ENCODE peak calls at places on chromosomes 1 and 21, in nine cellular contexts. One of them, this sample, is unnamed.

GRCh38 chr1:59814901-59815825 is at the start of gene HOOK1:
- DNase-seq in GM12891: peak
- DNase-seq in effector memory CD8-positive, alpha-beta T cell: peak
- DNase-seq in T-helper 1 cell: peak
- DNase-seq in HuH-7: peak
- DNase-seq in NCI-H1092: no peak
- DNase-seq in mammary epithelial cell: peak
- DNase-seq in fibroblast of lung: no peak
- DNase-seq in AG10803: no peak
- DNase-seq in this sample: no peak

GRCh38 chr1:164591858-164592257 is 32.9 kb downstream of the PBX1 start:
- DNase-seq in GM12891: no peak
- DNase-seq in effector memory CD8-positive, alpha-beta T cell: no peak
- DNase-seq in T-helper 1 cell: no peak
- DNase-seq in HuH-7: no peak
- DNase-seq in NCI-H1092: no peak
- DNase-seq in mammary epithelial cell: no peak
- DNase-seq in fibroblast of lung: peak
- DNase-seq in AG10803: peak
- DNase-seq in this sample: no peak

GRCh38 chr1:3248416-3249141 is 179.6 kb downstream of the PRDM16 start:
- DNase-seq in GM12891: no peak
- DNase-seq in effector memory CD8-positive, alpha-beta T cell: no peak
- DNase-seq in T-helper 1 cell: no peak
- DNase-seq in HuH-7: no peak
- DNase-seq in NCI-H1092: no peak
- DNase-seq in mammary epithelial cell: no peak
- DNase-seq in fibroblast of lung: no peak
- DNase-seq in AG10803: no peak
- DNase-seq in this sample: no peak

GRCh38 chr1:206503591-206504362 is 3.6 kb upstream of the RASSF5 start:
- DNase-seq in GM12891: no peak
- DNase-seq in effector memory CD8-positive, alpha-beta T cell: no peak
- DNase-seq in T-helper 1 cell: no peak
- DNase-seq in HuH-7: no peak
- DNase-seq in NCI-H1092: no peak
- DNase-seq in mammary epithelial cell: peak
- DNase-seq in fibroblast of lung: peak
- DNase-seq in AG10803: peak
- DNase-seq in this sample: peak

GRCh38 chr1:18703041-18703621 is 72.5 kb downstream of the PAX7 start:
- DNase-seq in GM12891: no peak
- DNase-seq in effector memory CD8-positive, alpha-beta T cell: no peak
- DNase-seq in T-helper 1 cell: no peak
- DNase-seq in HuH-7: no peak
- DNase-seq in NCI-H1092: no peak
- DNase-seq in mammary epithelial cell: peak
- DNase-seq in fibroblast of lung: no peak
- DNase-seq in AG10803: no peak
- DNase-seq in this sample: no peak

GRCh38 chr1:31523769-31524168 is 52.5 kb upstream of the TINAGL1 start:
- DNase-seq in GM12891: no peak
- DNase-seq in effector memory CD8-positive, alpha-beta T cell: no peak
- DNase-seq in T-helper 1 cell: no peak
- DNase-seq in HuH-7: no peak
- DNase-seq in NCI-H1092: no peak
- DNase-seq in mammary epithelial cell: peak
- DNase-seq in fibroblast of lung: no peak
- DNase-seq in AG10803: no peak
- DNase-seq in this sample: no peak

GRCh38 chr1:12669529-12670068 is 25.7 kb downstream of the AADACL4 start:
- DNase-seq in GM12891: no peak
- DNase-seq in effector memory CD8-positive, alpha-beta T cell: no peak
- DNase-seq in T-helper 1 cell: no peak
- DNase-seq in HuH-7: no peak
- DNase-seq in NCI-H1092: no peak
- DNase-seq in mammary epithelial cell: no peak
- DNase-seq in fibroblast of lung: no peak
- DNase-seq in AG10803: peak
- DNase-seq in this sample: no peak

GRCh38 chr1:93804412-93804811 is 74.6 kb downstream of the DNTTIP2 start:
- DNase-seq in GM12891: no peak
- DNase-seq in effector memory CD8-positive, alpha-beta T cell: no peak
- DNase-seq in T-helper 1 cell: no peak
- DNase-seq in HuH-7: no peak
- DNase-seq in NCI-H1092: no peak
- DNase-seq in mammary epithelial cell: peak
- DNase-seq in fibroblast of lung: peak
- DNase-seq in AG10803: peak
- DNase-seq in this sample: peak

GRCh38 chr1:74731399-74732052 is 1.3 kb downstream of the CRYZ start:
- DNase-seq in GM12891: no peak
- DNase-seq in effector memory CD8-positive, alpha-beta T cell: no peak
- DNase-seq in T-helper 1 cell: no peak
- DNase-seq in HuH-7: peak
- DNase-seq in NCI-H1092: no peak
- DNase-seq in mammary epithelial cell: no peak
- DNase-seq in fibroblast of lung: peak
- DNase-seq in AG10803: no peak
- DNase-seq in this sample: no peak

GRCh38 chr1:202154766-202155477 is 5.5 kb downstream of the PTPN7 start:
- DNase-seq in GM12891: no peak
- DNase-seq in effector memory CD8-positive, alpha-beta T cell: peak
- DNase-seq in T-helper 1 cell: peak
- DNase-seq in HuH-7: peak
- DNase-seq in NCI-H1092: peak
- DNase-seq in mammary epithelial cell: peak
- DNase-seq in fibroblast of lung: peak
- DNase-seq in AG10803: peak
- DNase-seq in this sample: peak

GRCh38 chr1:183374825-183375224 is 43.4 kb downstream of the NMNAT2 start:
- DNase-seq in GM12891: no peak
- DNase-seq in effector memory CD8-positive, alpha-beta T cell: no peak
- DNase-seq in T-helper 1 cell: no peak
- DNase-seq in HuH-7: no peak
- DNase-seq in NCI-H1092: no peak
- DNase-seq in mammary epithelial cell: no peak
- DNase-seq in fibroblast of lung: no peak
- DNase-seq in AG10803: no peak
- DNase-seq in this sample: no peak

GRCh38 chr1:46447499-46448108 is 42.0 kb upstream of the DMBX1 start:
- DNase-seq in GM12891: no peak
- DNase-seq in effector memory CD8-positive, alpha-beta T cell: no peak
- DNase-seq in T-helper 1 cell: no peak
- DNase-seq in HuH-7: no peak
- DNase-seq in NCI-H1092: no peak
- DNase-seq in mammary epithelial cell: no peak
- DNase-seq in fibroblast of lung: no peak
- DNase-seq in AG10803: no peak
- DNase-seq in this sample: no peak

GRCh38 chr1:184574588-184574987 is 180.1 kb downstream of the EDEM3 start:
- DNase-seq in GM12891: no peak
- DNase-seq in effector memory CD8-positive, alpha-beta T cell: no peak
- DNase-seq in T-helper 1 cell: no peak
- DNase-seq in HuH-7: no peak
- DNase-seq in NCI-H1092: no peak
- DNase-seq in mammary epithelial cell: no peak
- DNase-seq in fibroblast of lung: no peak
- DNase-seq in AG10803: no peak
- DNase-seq in this sample: no peak

GRCh38 chr1:217472915-217473314 is 158.0 kb downstream of the GPATCH2 start:
- DNase-seq in GM12891: no peak
- DNase-seq in effector memory CD8-positive, alpha-beta T cell: no peak
- DNase-seq in T-helper 1 cell: no peak
- DNase-seq in HuH-7: no peak
- DNase-seq in NCI-H1092: no peak
- DNase-seq in mammary epithelial cell: peak
- DNase-seq in fibroblast of lung: peak
- DNase-seq in AG10803: no peak
- DNase-seq in this sample: no peak

GRCh38 chr1:96804649-96805048 is 83.1 kb downstream of the PTBP2 start:
- DNase-seq in GM12891: no peak
- DNase-seq in effector memory CD8-positive, alpha-beta T cell: no peak
- DNase-seq in T-helper 1 cell: no peak
- DNase-seq in HuH-7: no peak
- DNase-seq in NCI-H1092: no peak
- DNase-seq in mammary epithelial cell: no peak
- DNase-seq in fibroblast of lung: no peak
- DNase-seq in AG10803: no peak
- DNase-seq in this sample: no peak

GRCh38 chr1:65065535-65066378 is 82.2 kb upstream of the AK4 start:
- DNase-seq in GM12891: no peak
- DNase-seq in effector memory CD8-positive, alpha-beta T cell: no peak
- DNase-seq in T-helper 1 cell: no peak
- DNase-seq in HuH-7: peak
- DNase-seq in NCI-H1092: no peak
- DNase-seq in mammary epithelial cell: no peak
- DNase-seq in fibroblast of lung: no peak
- DNase-seq in AG10803: no peak
- DNase-seq in this sample: no peak

GRCh38 chr1:167262820-167263219 is 42.1 kb downstream of the POU2F1 start:
- DNase-seq in GM12891: no peak
- DNase-seq in effector memory CD8-positive, alpha-beta T cell: no peak
- DNase-seq in T-helper 1 cell: no peak
- DNase-seq in HuH-7: no peak
- DNase-seq in NCI-H1092: no peak
- DNase-seq in mammary epithelial cell: no peak
- DNase-seq in fibroblast of lung: no peak
- DNase-seq in AG10803: no peak
- DNase-seq in this sample: no peak

GRCh38 chr21:44897326-44898010 is 23.2 kb downstream of the ITGB2 start:
- DNase-seq in GM12891: no peak
- DNase-seq in effector memory CD8-positive, alpha-beta T cell: no peak
- DNase-seq in T-helper 1 cell: no peak
- DNase-seq in HuH-7: no peak
- DNase-seq in NCI-H1092: no peak
- DNase-seq in mammary epithelial cell: no peak
- DNase-seq in fibroblast of lung: no peak
- DNase-seq in AG10803: no peak
- DNase-seq in this sample: no peak

GRCh38 chr21:34023691-34024381 is 49.5 kb upstream of the MRPS6 start:
- DNase-seq in GM12891: no peak
- DNase-seq in effector memory CD8-positive, alpha-beta T cell: no peak
- DNase-seq in T-helper 1 cell: no peak
- DNase-seq in HuH-7: no peak
- DNase-seq in NCI-H1092: no peak
- DNase-seq in mammary epithelial cell: no peak
- DNase-seq in fibroblast of lung: no peak
- DNase-seq in AG10803: no peak
- DNase-seq in this sample: no peak

GRCh38 chr1:180981596-180982387 is 40.9 kb downstream of the STX6 start:
- DNase-seq in GM12891: peak
- DNase-seq in effector memory CD8-positive, alpha-beta T cell: no peak
- DNase-seq in T-helper 1 cell: no peak
- DNase-seq in HuH-7: no peak
- DNase-seq in NCI-H1092: no peak
- DNase-seq in mammary epithelial cell: no peak
- DNase-seq in fibroblast of lung: peak
- DNase-seq in AG10803: no peak
- DNase-seq in this sample: no peak

GRCh38 chr1:45205000-45205909 is 1.1 kb downstream of the ZSWIM5 start:
- DNase-seq in GM12891: no peak
- DNase-seq in effector memory CD8-positive, alpha-beta T cell: no peak
- DNase-seq in T-helper 1 cell: no peak
- DNase-seq in HuH-7: peak
- DNase-seq in NCI-H1092: peak
- DNase-seq in mammary epithelial cell: no peak
- DNase-seq in fibroblast of lung: peak
- DNase-seq in AG10803: peak
- DNase-seq in this sample: no peak

GRCh38 chr1:161915051-161915503 is 108.6 kb downstream of the OLFML2B start:
- DNase-seq in GM12891: no peak
- DNase-seq in effector memory CD8-positive, alpha-beta T cell: no peak
- DNase-seq in T-helper 1 cell: no peak
- DNase-seq in HuH-7: no peak
- DNase-seq in NCI-H1092: no peak
- DNase-seq in mammary epithelial cell: no peak
- DNase-seq in fibroblast of lung: no peak
- DNase-seq in AG10803: no peak
- DNase-seq in this sample: no peak

GRCh38 chr1:38586993-38587646 is 272.5 kb downstream of the RRAGC start:
- DNase-seq in GM12891: peak
- DNase-seq in effector memory CD8-positive, alpha-beta T cell: peak
- DNase-seq in T-helper 1 cell: peak
- DNase-seq in HuH-7: peak
- DNase-seq in NCI-H1092: no peak
- DNase-seq in mammary epithelial cell: peak
- DNase-seq in fibroblast of lung: no peak
- DNase-seq in AG10803: peak
- DNase-seq in this sample: no peak

GRCh38 chr1:19368964-19369363 is 56.8 kb downstream of the SLC66A1 start:
- DNase-seq in GM12891: no peak
- DNase-seq in effector memory CD8-positive, alpha-beta T cell: no peak
- DNase-seq in T-helper 1 cell: no peak
- DNase-seq in HuH-7: no peak
- DNase-seq in NCI-H1092: no peak
- DNase-seq in mammary epithelial cell: no peak
- DNase-seq in fibroblast of lung: no peak
- DNase-seq in AG10803: no peak
- DNase-seq in this sample: no peak

GRCh38 chr1:205512059-205513045 is 7.9 kb downstream of the CDK18 start:
- DNase-seq in GM12891: no peak
- DNase-seq in effector memory CD8-positive, alpha-beta T cell: no peak
- DNase-seq in T-helper 1 cell: no peak
- DNase-seq in HuH-7: no peak
- DNase-seq in NCI-H1092: peak
- DNase-seq in mammary epithelial cell: no peak
- DNase-seq in fibroblast of lung: peak
- DNase-seq in AG10803: no peak
- DNase-seq in this sample: no peak

GRCh38 chr1:10924030-10924429 is 88.4 kb upstream of the TARDBP start:
- DNase-seq in GM12891: no peak
- DNase-seq in effector memory CD8-positive, alpha-beta T cell: no peak
- DNase-seq in T-helper 1 cell: no peak
- DNase-seq in HuH-7: no peak
- DNase-seq in NCI-H1092: no peak
- DNase-seq in mammary epithelial cell: no peak
- DNase-seq in fibroblast of lung: no peak
- DNase-seq in AG10803: no peak
- DNase-seq in this sample: no peak

GRCh38 chr1:61782771-61783170 is 40.5 kb downstream of the PATJ start:
- DNase-seq in GM12891: no peak
- DNase-seq in effector memory CD8-positive, alpha-beta T cell: peak
- DNase-seq in T-helper 1 cell: peak
- DNase-seq in HuH-7: no peak
- DNase-seq in NCI-H1092: no peak
- DNase-seq in mammary epithelial cell: no peak
- DNase-seq in fibroblast of lung: no peak
- DNase-seq in AG10803: no peak
- DNase-seq in this sample: no peak

GRCh38 chr21:31500976-31501375 is 156.9 kb upstream of the TIAM1 start:
- DNase-seq in GM12891: no peak
- DNase-seq in effector memory CD8-positive, alpha-beta T cell: no peak
- DNase-seq in T-helper 1 cell: no peak
- DNase-seq in HuH-7: no peak
- DNase-seq in NCI-H1092: no peak
- DNase-seq in mammary epithelial cell: no peak
- DNase-seq in fibroblast of lung: no peak
- DNase-seq in AG10803: no peak
- DNase-seq in this sample: no peak

GRCh38 chr1:17768651-17769241 is 13.6 kb downstream of the ACTL8 start:
- DNase-seq in GM12891: no peak
- DNase-seq in effector memory CD8-positive, alpha-beta T cell: no peak
- DNase-seq in T-helper 1 cell: no peak
- DNase-seq in HuH-7: no peak
- DNase-seq in NCI-H1092: no peak
- DNase-seq in mammary epithelial cell: no peak
- DNase-seq in fibroblast of lung: peak
- DNase-seq in AG10803: peak
- DNase-seq in this sample: peak

GRCh38 chr21:36749935-36750578 is 51.1 kb downstream of the SIM2 start:
- DNase-seq in GM12891: no peak
- DNase-seq in effector memory CD8-positive, alpha-beta T cell: no peak
- DNase-seq in T-helper 1 cell: no peak
- DNase-seq in HuH-7: no peak
- DNase-seq in NCI-H1092: no peak
- DNase-seq in mammary epithelial cell: no peak
- DNase-seq in fibroblast of lung: peak
- DNase-seq in AG10803: peak
- DNase-seq in this sample: no peak

GRCh38 chr1:182457844-182458243 is 7.9 kb downstream of the RGSL1 start:
- DNase-seq in GM12891: no peak
- DNase-seq in effector memory CD8-positive, alpha-beta T cell: no peak
- DNase-seq in T-helper 1 cell: no peak
- DNase-seq in HuH-7: no peak
- DNase-seq in NCI-H1092: no peak
- DNase-seq in mammary epithelial cell: no peak
- DNase-seq in fibroblast of lung: no peak
- DNase-seq in AG10803: no peak
- DNase-seq in this sample: no peak

This sample was measured in fibroblast of the conjunctiva.